ENCODE peak calls at places on chromosomes 16 and 17, in four cellular contexts. One of them, this sample, is unnamed.

GRCh38 chr17:74803971-74804370 is 27.8 kb upstream of the NAT9 start:
- DNase-seq in HepG2: no peak
- DNase-seq in K562: no peak
- DNase-seq in GM12878: no peak
- DNase-seq in this sample: no peak

GRCh38 chr17:47896672-47897490 is 845 bp downstream of the SP2 start:
- DNase-seq in HepG2: no peak
- DNase-seq in K562: no peak
- DNase-seq in GM12878: no peak
- DNase-seq in this sample: no peak

GRCh38 chr17:65593870-65594584 is 32.6 kb upstream of the AXIN2 start:
- DNase-seq in HepG2: no peak
- DNase-seq in K562: no peak
- DNase-seq in GM12878: no peak
- DNase-seq in this sample: no peak

GRCh38 chr17:38564869-38565268 is 40.9 kb downstream of the SRCIN1 start:
- DNase-seq in HepG2: no peak
- DNase-seq in K562: peak; percentile 50
- DNase-seq in GM12878: no peak
- DNase-seq in this sample: no peak

GRCh38 chr16:70601576-70602575 is 44.5 kb upstream of the IL34 start:
- DNase-seq in HepG2: no peak
- DNase-seq in K562: no peak
- DNase-seq in GM12878: no peak
- DNase-seq in this sample: no peak

GRCh38 chr17:81465912-81466311 is 46.7 kb downstream of the ACTG1 start:
- DNase-seq in HepG2: no peak
- DNase-seq in K562: no peak
- DNase-seq in GM12878: no peak
- DNase-seq in this sample: no peak

GRCh38 chr16:67734731-67735201 is 15.7 kb upstream of the GFOD2 start:
- DNase-seq in HepG2: no peak
- DNase-seq in K562: no peak
- DNase-seq in GM12878: no peak
- DNase-seq in this sample: no peak

GRCh38 chr16:60929-61878 is 7.6 kb downstream of the SNRNP25 start:
- DNase-seq in HepG2: no peak
- DNase-seq in K562: no peak
- DNase-seq in GM12878: no peak
- DNase-seq in this sample: no peak

GRCh38 chr17:74842146-74842598 is 17.5 kb downstream of the GRIN2C start:
- DNase-seq in HepG2: no peak
- DNase-seq in K562: no peak
- DNase-seq in GM12878: no peak
- DNase-seq in this sample: no peak

DNA sequence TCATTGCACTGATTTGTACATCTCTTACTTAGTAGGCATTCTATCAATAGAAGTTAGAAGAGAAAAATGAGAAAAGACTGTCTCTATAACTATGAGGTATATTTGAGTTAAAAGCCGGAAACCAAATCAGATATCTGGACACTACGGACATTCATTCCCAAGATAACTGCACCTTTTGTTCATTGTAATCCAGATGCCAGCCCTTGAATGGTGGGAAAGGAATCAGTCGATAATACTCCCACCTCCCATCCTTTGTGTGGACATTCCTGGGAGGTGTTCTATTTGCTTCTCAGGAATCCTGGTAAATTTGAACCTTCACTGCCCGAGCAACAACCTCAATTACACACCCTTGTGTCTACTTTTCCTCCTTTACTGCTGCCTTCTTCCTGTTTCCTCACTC is 225.2 kb downstream of the CHD9NB start:
- DNase-seq in HepG2: peak; percentile 33
- DNase-seq in K562: no peak
- DNase-seq in GM12878: no peak
- DNase-seq in this sample: no peak
- TF ChIP-seq MYC in HepG2: no peak
- TF ChIP-seq MYC in K562: no peak
- TF ChIP-seq MYC in GM12878: no peak
- TF ChIP-seq MYC in this sample: no peak

GRCh38 chr17:57629470-57629869 is 115.6 kb downstream of the CCDC182 start:
- DNase-seq in HepG2: no peak
- DNase-seq in K562: no peak
- DNase-seq in GM12878: peak; percentile 37
- DNase-seq in this sample: peak; percentile 13
- TF ChIP-seq MAX in HepG2: no peak
- TF ChIP-seq MAX in K562: no peak
- TF ChIP-seq MAX in GM12878: no peak
- TF ChIP-seq MAX in this sample: no peak

GRCh38 chr17:78726471-78727010 is 55.5 kb downstream of the CYTH1 start:
- DNase-seq in HepG2: no peak
- DNase-seq in K562: no peak
- DNase-seq in GM12878: no peak
- DNase-seq in this sample: no peak
- TF ChIP-seq POLR2A in HepG2: no peak
- TF ChIP-seq POLR2A in K562: no peak
- TF ChIP-seq POLR2A in GM12878: no peak
- TF ChIP-seq POLR2A in this sample: no peak

GRCh38 chr17:29177871-29178749 is 2.1 kb downstream of the MYO18A start:
- DNase-seq in HepG2: peak; percentile 92
- DNase-seq in K562: peak; percentile 83
- DNase-seq in GM12878: no peak
- DNase-seq in this sample: no peak

GRCh38 chr17:29179232-29180036 is 764 bp downstream of the MYO18A start:
- DNase-seq in HepG2: peak; percentile 89
- DNase-seq in K562: peak; percentile 92
- DNase-seq in GM12878: no peak
- DNase-seq in this sample: no peak

GRCh38 chr17:29176500-29177351 is 3.5 kb downstream of the MYO18A start:
- DNase-seq in HepG2: peak; percentile 69
- DNase-seq in K562: peak; percentile 77
- DNase-seq in GM12878: no peak
- DNase-seq in this sample: peak; percentile 71

GRCh38 chr17:29178750-29179231 is 1.4 kb downstream of the MYO18A start:
- DNase-seq in HepG2: peak; percentile 29
- DNase-seq in K562: no peak
- DNase-seq in GM12878: no peak
- DNase-seq in this sample: no peak

DNA sequence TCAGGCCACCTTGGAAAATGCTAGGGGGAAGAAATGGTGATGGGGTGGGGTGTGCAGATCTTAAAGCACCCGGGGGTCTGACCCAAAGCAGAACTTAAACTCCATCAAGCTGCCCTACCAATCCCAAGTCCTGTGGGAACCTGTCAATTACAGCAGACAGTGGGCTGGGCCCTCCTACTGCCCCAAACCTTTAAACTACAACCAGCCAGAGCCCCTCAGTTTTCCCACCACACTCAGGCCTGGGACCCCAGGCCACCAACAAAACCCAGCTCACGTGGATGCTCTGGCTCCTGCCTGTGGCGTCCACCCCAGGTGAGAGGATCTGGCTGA is 2.7 kb downstream of the MYO18A start:
- DNase-seq in HepG2: no peak
- DNase-seq in K562: no peak
- DNase-seq in GM12878: no peak
- DNase-seq in this sample: no peak
- TF ChIP-seq MYC in HepG2: no peak
- TF ChIP-seq MYC in K562: no peak
- TF ChIP-seq MYC in GM12878: no peak
- TF ChIP-seq MYC in this sample: no peak

DNA sequence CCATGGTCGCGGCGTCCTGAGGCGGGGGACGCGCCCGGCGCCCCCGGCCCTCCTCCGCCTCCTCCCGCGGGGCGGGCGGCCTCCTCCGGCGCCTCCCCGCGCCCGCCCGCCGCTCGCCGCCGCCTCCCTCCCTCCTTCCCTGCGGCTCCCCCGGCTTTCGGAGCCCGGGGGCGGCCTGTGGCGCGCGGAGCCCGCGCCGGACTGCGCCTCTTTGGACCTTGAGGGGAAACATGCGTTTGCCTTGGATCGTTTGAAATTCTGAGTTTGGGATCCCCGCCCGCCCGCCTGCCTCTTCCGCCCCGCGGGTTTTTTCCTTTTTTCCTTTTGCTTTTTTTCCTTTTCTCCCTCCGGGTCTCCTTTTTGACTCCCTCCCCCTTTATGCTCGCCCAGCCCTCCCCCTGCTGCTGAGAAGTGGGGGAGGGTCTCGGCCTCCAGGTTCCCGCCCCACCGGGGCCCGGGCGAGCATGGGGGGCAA is 421 bp downstream of the ZNRF1 start:
- DNase-seq in HepG2: no peak
- DNase-seq in K562: peak; percentile 77
- DNase-seq in GM12878: no peak
- DNase-seq in this sample: peak; percentile 66
- TF ChIP-seq MAX in HepG2: no peak
- TF ChIP-seq MAX in K562: no peak
- TF ChIP-seq MAX in GM12878: no peak
- TF ChIP-seq MAX in this sample: no peak

GRCh38 chr16:4615389-4616046 is 830 bp upstream of the UBALD1 start:
- DNase-seq in HepG2: no peak
- DNase-seq in K562: no peak
- DNase-seq in GM12878: no peak
- DNase-seq in this sample: no peak

GRCh38 chr16:4612977-4613635 is 1.6 kb downstream of the UBALD1 start:
- DNase-seq in HepG2: no peak
- DNase-seq in K562: no peak
- DNase-seq in GM12878: no peak
- DNase-seq in this sample: peak; percentile 72

GRCh38 chr16:4616047-4616811 is 1.5 kb upstream of the UBALD1 start:
- DNase-seq in HepG2: peak; percentile 100
- DNase-seq in K562: peak; percentile 98
- DNase-seq in GM12878: peak; percentile 98
- DNase-seq in this sample: peak; percentile 99

GRCh38 chr16:4613636-4614570 is 785 bp downstream of the UBALD1 start:
- DNase-seq in HepG2: peak; percentile 42
- DNase-seq in K562: peak; percentile 50
- DNase-seq in GM12878: no peak
- DNase-seq in this sample: peak; percentile 73

GRCh38 chr16:4614571-4615388 is at the start of gene UBALD1:
- DNase-seq in HepG2: peak; percentile 87
- DNase-seq in K562: peak; percentile 93
- DNase-seq in GM12878: peak; percentile 48
- DNase-seq in this sample: peak; percentile 93
- TF ChIP-seq POLR2A in HepG2: peak; percentile 90
- TF ChIP-seq POLR2A in K562: peak; percentile 86
- TF ChIP-seq POLR2A in GM12878: peak; percentile 86
- TF ChIP-seq POLR2A in this sample: peak; percentile 71

GRCh38 chr16:84617631-84618427 is at the start of gene COTL1:
- DNase-seq in HepG2: peak; percentile 87
- DNase-seq in K562: peak; percentile 99
- DNase-seq in GM12878: no peak
- DNase-seq in this sample: peak; percentile 98
- TF ChIP-seq MYC in HepG2: peak; percentile 46
- TF ChIP-seq MYC in K562: no peak
- TF ChIP-seq MYC in GM12878: no peak
- TF ChIP-seq MYC in this sample: peak; percentile 21

GRCh38 chr17:20072692-20072992 is 63.5 kb downstream of the SPECC1 start:
- DNase-seq in HepG2: no peak
- DNase-seq in K562: no peak
- DNase-seq in GM12878: no peak
- DNase-seq in this sample: no peak
- TF ChIP-seq MAX in HepG2: no peak
- TF ChIP-seq MAX in K562: no peak
- TF ChIP-seq MAX in GM12878: no peak
- TF ChIP-seq MAX in this sample: peak; percentile 5

GRCh38 chr16:88807626-88808453 is 3.9 kb downstream of the APRT start:
- DNase-seq in HepG2: no peak
- DNase-seq in K562: no peak
- DNase-seq in GM12878: no peak
- DNase-seq in this sample: peak; percentile 55
- TF ChIP-seq POLR2A in HepG2: peak; percentile 13
- TF ChIP-seq POLR2A in K562: peak; percentile 55
- TF ChIP-seq POLR2A in GM12878: peak; percentile 67
- TF ChIP-seq POLR2A in this sample: no peak

This sample was measured in NB4.